ENCODE peak calls at places on chromosomes 5 and 9, in four cellular contexts. N is upper lobe of left lung, X is H1, L is breast epithelium. K is an unnamed sample.

GRCh38 chr5:95631991-95632675 is 12.2 kb downstream of the GPR150 start:
- DNase-seq in N (peak), X (no peak), L (no peak), K (no peak)

GRCh38 chr5:132301341-132302274 is 7.4 kb downstream of the SLC22A4 start:
- DNase-seq in N (no peak), X (no peak), L (peak), K (no peak)

GRCh38 chr5:73678322-73678740 is 52.3 kb downstream of the ARHGEF28 start:
- DNase-seq in N (no peak), X (no peak), L (no peak), K (no peak)

GRCh38 chr9:136187683-136188586 is 17.0 kb downstream of the LHX3 start:
- DNase-seq in N (no peak), X (no peak), L (no peak), K (no peak)

GRCh38 chr5:170132642-170133448 is 27.1 kb downstream of the FOXI1 start:
- DNase-seq in N (no peak), X (peak), L (no peak), K (no peak)

GRCh38 chr9:88291056-88291455 is 97.2 kb upstream of the SPIN1 start:
- DNase-seq in N (no peak), X (no peak), L (no peak), K (no peak)

GRCh38 chr9:35603506-35603985 is 1.5 kb upstream of the TESK1 start:
- DNase-seq in N (peak), X (peak), L (peak), K (peak)

GRCh38 chr5:56085205-56085604 is 90.4 kb upstream of the IL6ST start:
- DNase-seq in N (no peak), X (no peak), L (no peak), K (no peak)

GRCh38 chr5:114447084-114447773 is 85.4 kb downstream of the KCNN2 start:
- DNase-seq in N (no peak), X (no peak), L (no peak), K (no peak)

GRCh38 chr9:127608104-127608966 is 3.7 kb upstream of the STXBP1 start:
- DNase-seq in N (peak), X (peak), L (peak), K (peak)

GRCh38 chr5:172844577-172844838 is 10.5 kb downstream of the ERGIC1 start:
- DNase-seq in N (no peak), X (no peak), L (no peak), K (no peak)

GRCh38 chr5:176463113-176463764 is 15.1 kb downstream of the FAF2 start:
- DNase-seq in N (no peak), X (no peak), L (no peak), K (no peak)

GRCh38 chr5:116574682-116575634 is at the start of gene SEMA6A:
- DNase-seq in N (peak), X (peak), L (peak), K (peak)

GRCh38 chr9:86485359-86485758 is 131.1 kb upstream of the TUT7 start:
- DNase-seq in N (no peak), X (no peak), L (no peak), K (no peak)

GRCh38 chr5:36877667-36878420 is 1.3 kb downstream of the NIPBL start:
- DNase-seq in N (peak), X (no peak), L (no peak), K (no peak)

GRCh38 chr9:34635556-34635955 is 2.0 kb downstream of the SIGMAR1 start:
- DNase-seq in N (no peak), X (no peak), L (no peak), K (no peak)

GRCh38 chr9:99360026-99360425 is 137.9 kb downstream of the SEC61B start:
- DNase-seq in N (no peak), X (no peak), L (no peak), K (no peak)

GRCh38 chr5:173328896-173329369 is 719 bp upstream of the STC2 start:
- DNase-seq in N (no peak), X (peak), L (no peak), K (no peak)

GRCh38 chr5:7852542-7852941 is 1.6 kb upstream of the CFAP90 start:
- DNase-seq in N (no peak), X (no peak), L (no peak), K (no peak)

GRCh38 chr9:90864779-90865178 is 63.2 kb downstream of the SYK start:
- DNase-seq in N (no peak), X (no peak), L (no peak), K (no peak)

GRCh38 chr5:78360674-78361225 is 333 bp downstream of the SCAMP1 start:
- DNase-seq in N (peak), X (peak), L (peak), K (peak)

GRCh38 chr5:124536333-124536732 is 210.1 kb downstream of the ZNF608 start:
- DNase-seq in N (no peak), X (no peak), L (no peak), K (no peak)

GRCh38 chr9:93248373-93248772 is 64.4 kb downstream of the WNK2 start:
- DNase-seq in N (no peak), X (no peak), L (no peak), K (no peak)

GRCh38 chr5:57804007-57804444 is 321.4 kb upstream of the ACTBL2 start:
- DNase-seq in N (no peak), X (no peak), L (no peak), K (no peak)

DNA sequence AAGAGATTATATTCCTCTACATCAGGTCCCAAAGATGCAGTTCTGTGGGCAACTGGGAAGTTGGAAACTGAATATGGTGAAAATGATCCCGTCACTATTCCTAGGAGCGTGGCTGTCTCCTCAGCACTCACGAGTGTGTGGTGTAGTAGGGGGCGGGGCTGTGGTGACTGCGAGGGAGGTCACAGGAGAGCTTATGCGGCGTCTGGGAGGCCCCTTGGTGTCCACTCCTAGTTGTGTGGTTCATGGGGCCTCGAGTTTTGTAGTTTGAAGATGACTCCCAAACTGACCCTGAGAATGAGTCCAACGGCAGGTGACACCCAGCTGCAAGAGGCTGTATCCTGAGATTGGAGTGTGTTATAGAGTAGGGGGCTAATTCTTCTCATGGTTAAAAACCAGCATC is 68.2 kb downstream of the MVB12B start:
- DNase-seq in N (no peak), X (no peak), L (no peak), K (no peak)
- TF ChIP-seq POLR2A in N (no peak), X (no peak), L (no peak), K (no peak)

DNA sequence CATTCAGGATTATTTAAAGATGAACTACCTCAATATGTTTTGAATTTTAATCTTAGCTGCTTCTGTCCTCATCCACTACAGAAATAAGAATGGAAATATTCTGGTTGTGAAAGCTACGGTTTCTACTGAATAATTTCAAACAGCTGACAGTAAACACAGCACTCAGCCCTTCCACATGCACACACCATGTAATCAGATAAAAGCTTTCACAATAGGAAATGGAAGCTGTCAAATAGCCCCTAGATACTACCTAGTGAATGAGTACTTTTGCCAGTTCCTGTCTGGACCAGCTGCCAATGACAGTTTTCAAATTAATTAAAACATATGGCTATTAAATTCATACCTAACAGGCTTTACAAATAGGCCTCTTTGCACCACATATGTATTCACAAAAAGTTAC is 171.4 kb downstream of the SSBP2 start:
- DNase-seq in N (no peak), X (no peak), L (no peak), K (no peak)
- TF ChIP-seq POLR2AphosphoS5 in N (no peak), X (no peak), L (no peak), K (no peak)

GRCh38 chr5:145101246-145101645 is 733.9 kb downstream of the PRELID2 start:
- DNase-seq in N (no peak), X (no peak), L (no peak), K (no peak)
- TF ChIP-seq POLR2A in N (no peak), X (no peak), L (no peak), K (no peak)

DNA sequence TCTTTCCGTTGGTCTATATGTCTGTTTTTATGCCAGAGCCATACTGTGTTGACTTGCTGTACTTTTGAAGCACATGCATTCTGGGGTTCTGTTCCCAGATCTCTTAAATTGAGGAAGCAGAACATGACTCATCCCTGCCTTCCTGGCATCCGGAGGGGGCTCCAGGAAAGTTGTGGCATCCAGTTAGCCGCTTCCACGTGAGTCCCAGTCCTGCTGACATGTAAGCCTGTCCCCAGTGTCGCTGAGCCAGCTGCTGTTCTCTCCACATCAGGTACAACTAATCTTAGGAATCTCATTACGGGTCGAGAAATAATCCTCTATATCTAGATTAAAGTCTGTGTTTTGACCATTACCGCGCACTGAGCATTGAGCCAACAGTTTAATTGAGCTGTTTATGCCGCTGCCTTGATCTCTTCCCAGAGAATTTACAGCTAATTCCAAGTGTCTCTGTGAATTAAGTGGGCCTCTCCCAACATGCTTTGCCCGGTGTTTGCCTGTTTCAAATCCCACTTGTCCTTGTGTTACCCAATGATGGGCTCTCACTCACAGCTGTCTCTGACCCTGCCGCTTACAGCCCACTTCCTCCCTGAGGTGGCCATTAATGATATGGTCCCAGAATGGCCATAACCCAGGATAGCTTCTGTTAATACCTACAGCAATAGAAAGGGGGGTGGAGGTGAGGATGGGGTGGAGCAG is 10.5 kb upstream of the SHB start:
- DNase-seq in N (peak), X (peak), L (peak), K (peak)
- TF ChIP-seq POLR2AphosphoS5 in N (no peak), X (no peak), L (no peak), K (peak)

GRCh38 chr9:130030821-130031481 is 12.0 kb downstream of the FNBP1 start:
- DNase-seq in N (no peak), X (no peak), L (no peak), K (no peak)

GRCh38 chr9:130036099-130036498 is 6.9 kb downstream of the FNBP1 start:
- DNase-seq in N (no peak), X (no peak), L (no peak), K (no peak)

GRCh38 chr9:130029591-130029990 is 13.4 kb downstream of the FNBP1 start:
- DNase-seq in N (no peak), X (no peak), L (no peak), K (no peak)

GRCh38 chr9:130039504-130040147 is 3.4 kb downstream of the FNBP1 start:
- DNase-seq in N (no peak), X (no peak), L (no peak), K (no peak)

GRCh38 chr9:130034570-130034969 is 8.4 kb downstream of the FNBP1 start:
- DNase-seq in N (no peak), X (no peak), L (no peak), K (no peak)
- TF ChIP-seq POLR2A in N (no peak), X (no peak), L (no peak), K (no peak)

DNA sequence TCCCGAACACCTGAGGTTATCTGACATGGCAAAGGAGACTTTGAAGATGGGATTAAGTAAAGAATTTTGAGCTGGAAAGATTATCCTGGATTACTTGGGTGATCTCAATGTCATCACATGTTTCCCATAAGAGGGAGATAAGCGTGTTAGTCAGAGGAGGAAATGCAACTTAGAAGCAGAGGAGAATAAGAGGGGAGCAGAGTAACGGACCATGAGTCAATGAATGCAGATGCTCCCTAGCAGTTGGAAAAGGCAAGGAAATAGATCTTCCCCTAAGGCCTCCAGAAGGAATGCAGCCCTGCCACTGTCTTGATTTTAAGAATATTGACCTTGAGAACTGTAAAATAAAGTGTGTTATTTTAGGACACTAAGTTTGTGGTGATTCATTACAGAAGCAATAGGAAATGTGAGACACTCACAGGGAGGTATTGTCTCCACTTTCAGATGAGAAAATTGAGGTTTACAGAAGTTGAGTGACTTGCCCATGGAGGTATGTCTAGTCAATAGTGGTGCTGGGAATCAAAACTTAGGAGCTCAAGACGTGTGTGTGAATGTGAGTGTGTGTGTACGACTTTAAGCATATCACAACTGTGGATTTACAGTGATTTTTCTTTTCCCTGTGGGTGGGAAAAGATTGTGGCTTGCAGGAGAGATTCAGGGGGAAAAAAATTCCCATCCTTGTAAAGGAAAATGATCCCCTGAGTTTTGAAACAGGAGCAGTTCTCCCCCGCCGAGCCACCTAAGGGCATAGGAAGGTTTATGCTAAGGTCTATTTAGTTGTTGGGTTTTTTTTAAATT is 125.3 kb downstream of the TRIM32 start:
- DNase-seq in N (no peak), X (no peak), L (no peak), K (no peak)
- TF ChIP-seq POLR2AphosphoS5 in N (no peak), X (no peak), L (no peak), K (no peak)